ENCODE peak calls at places on chromosomes 7 and 10, in nine cellular contexts. X is GM23248, G is PC-9, S is Karpas-422, D is GM23338, T is SK-N-SH, K is hepatocyte, J is OCI-LY7, M is HCT116. A is an unnamed sample.

GRCh38 chr10:92990615-92991014 is 70.0 kb upstream of the CYP26C1 start:
- DNase-seq in S (no peak), T (no peak), K (peak; percentile 66), M (no peak), X (peak; percentile 35), D (no peak), J (no peak), G (no peak), A (peak; percentile 25)

GRCh38 chr7:5666361-5666760 is 115.1 kb downstream of the RNF216 start:
- DNase-seq in G (no peak), X (no peak), S (no peak), D (no peak), T (no peak), J (no peak), K (no peak), M (no peak), A (no peak)

GRCh38 chr10:50379652-50380051 is 128.3 kb upstream of the ASAH2 start:
- DNase-seq in T (no peak), S (no peak), K (no peak), M (no peak), D (no peak), J (no peak), G (no peak), X (no peak), A (no peak)

GRCh38 chr7:158657189-158657746 is 47.3 kb downstream of the NCAPG2 start:
- DNase-seq in S (no peak), M (no peak), K (no peak), D (no peak), T (no peak), J (peak; percentile 31), X (no peak), G (no peak), A (no peak)

GRCh38 chr7:31371621-31372020 is 31.1 kb upstream of the NEUROD6 start:
- DNase-seq in G (no peak), K (no peak), X (no peak), D (peak; percentile 25), T (no peak), J (no peak), S (no peak), M (no peak), A (no peak)

GRCh38 chr10:124394583-124394982 is 24.1 kb downstream of the OAT start:
- DNase-seq in M (no peak), G (no peak), J (no peak), K (no peak), T (no peak), X (no peak), D (no peak), S (no peak), A (peak; percentile 73)

GRCh38 chr7:85736085-85736484 is 549.2 kb upstream of the SEMA3D start:
- DNase-seq in J (no peak), X (no peak), D (no peak), T (no peak), M (no peak), K (no peak), G (no peak), S (no peak), A (no peak)

GRCh38 chr7:74203157-74203556 is 6.6 kb upstream of the LAT2 start:
- DNase-seq in S (peak; percentile 85), X (peak; percentile 82), K (peak; percentile 56), J (no peak), G (peak; percentile 37), M (no peak), T (peak; percentile 64), D (peak; percentile 82), A (peak; percentile 67)

GRCh38 chr7:130732980-130733865 is 784 bp downstream of the KLF14 start:
- DNase-seq in G (peak; percentile 10), S (no peak), K (peak; percentile 68), T (peak; percentile 84), M (peak; percentile 8), J (no peak), X (peak; percentile 41), D (peak; percentile 68), A (no peak)

GRCh38 chr10:9634466-9634865 is 1383.2 kb upstream of the CELF2 start:
- DNase-seq in T (no peak), K (no peak), M (no peak), X (peak; percentile 65), S (no peak), G (no peak), J (no peak), D (no peak), A (no peak)

GRCh38 chr7:40763319-40764287 is 628.8 kb downstream of the SUGCT start:
- DNase-seq in X (peak; percentile 49), S (peak; percentile 46), G (no peak), K (no peak), M (no peak), D (no peak), T (peak; percentile 8), J (peak; percentile 13), A (peak; percentile 33)

GRCh38 chr7:153590136-153590535 is 462.1 kb upstream of the DPP6 start:
- DNase-seq in G (no peak), T (no peak), D (no peak), S (no peak), K (no peak), X (no peak), M (no peak), J (no peak), A (no peak)
- H2AFZ ChIP-seq in G (no peak overlapping the region), T (no peak overlapping the region), D (no peak overlapping the region), S (no peak overlapping the region), K (no peak overlapping the region), X (no peak overlapping the region), M (no peak overlapping the region), J (no peak overlapping the region), A (no peak overlapping the region)

GRCh38 chr7:100545636-100546128 is 6.7 kb downstream of the AGFG2 start:
- DNase-seq in D (peak; percentile 71), X (peak; percentile 90), M (peak; percentile 81), S (no peak), G (peak; percentile 89), J (peak; percentile 50), T (peak; percentile 74), K (peak; percentile 86), A (peak; percentile 91)
- H3K9me2 ChIP-seq in D (no peaks in the 10 kb centered on the region), X (no peaks in the 10 kb centered on the region), M (no peaks in the 10 kb centered on the region), S (no peaks in the 10 kb centered on the region), G (no peaks in the 10 kb centered on the region), J (no peaks in the 10 kb centered on the region), T (no peaks in the 10 kb centered on the region), K (no peaks in the 10 kb centered on the region), A (no peaks in the 10 kb centered on the region)

GRCh38 chr7:453597-454306 is 65.9 kb downstream of the PDGFA start:
- DNase-seq in K (no peak), J (no peak), T (no peak), S (no peak), M (no peak), X (no peak), D (no peak), G (no peak), A (no peak)

GRCh38 chr7:452791-453455 is 66.7 kb downstream of the PDGFA start:
- DNase-seq in D (no peak), X (no peak), M (no peak), G (no peak), T (no peak), J (no peak), S (no peak), K (no peak), A (no peak)

GRCh38 chr7:450741-451140 is 68.9 kb downstream of the PDGFA start:
- DNase-seq in J (no peak), T (no peak), X (no peak), S (no peak), K (no peak), G (no peak), D (no peak), M (no peak), A (no peak)

GRCh38 chr7:451255-452229 is 68.1 kb downstream of the PDGFA start:
- DNase-seq in T (no peak), D (peak; percentile 46), K (no peak), X (no peak), S (no peak), G (no peak), M (no peak), J (no peak), A (no peak)

DNA sequence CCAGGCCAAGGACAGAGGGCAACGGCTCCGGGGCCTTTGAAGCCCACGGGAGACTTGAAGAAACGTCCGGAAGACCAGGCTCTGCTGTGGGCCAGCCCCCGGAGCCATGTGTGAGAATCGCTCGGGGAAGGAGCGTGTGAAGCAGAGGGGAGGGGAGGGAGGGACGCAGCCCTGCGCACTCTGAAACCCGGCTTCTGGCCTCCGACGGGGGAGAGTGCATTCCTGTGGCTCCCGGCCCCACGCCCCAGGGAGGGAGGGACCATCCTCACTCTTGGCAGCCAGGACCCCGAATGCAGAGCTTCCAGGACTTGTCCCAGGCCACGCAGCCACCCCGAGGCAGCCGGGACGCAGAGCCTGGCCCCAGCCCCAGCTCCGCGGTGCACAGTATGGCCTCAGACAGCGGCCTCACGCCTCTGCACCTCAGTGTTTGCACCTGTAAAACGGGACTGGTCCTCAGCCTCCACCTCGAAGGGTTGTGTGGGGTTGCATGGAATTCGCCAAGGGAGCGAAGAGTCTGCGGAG is 67.4 kb downstream of the PDGFA start:
- DNase-seq in G (no peak), T (no peak), K (peak; percentile 75), S (no peak), M (no peak), J (no peak), X (peak; percentile 56), D (peak; percentile 71), A (no peak)
- H2AFZ ChIP-seq in G (no peak overlapping the region), T (no peak overlapping the region), K (no peak overlapping the region), S (no peak overlapping the region), M (no peak overlapping the region), J (no peak overlapping the region), X (peak overlapping the region; percentile 48), D (peak overlapping the region; percentile 93), A (no peak overlapping the region)

GRCh38 chr7:43199761-43200160 is 87.3 kb downstream of the HECW1 start:
- DNase-seq in G (no peak), T (no peak), D (no peak), K (no peak), S (no peak), J (no peak), X (peak; percentile 46), M (no peak), A (peak; percentile 44)

GRCh38 chr7:43204081-43204480 is 91.6 kb downstream of the HECW1 start:
- DNase-seq in K (no peak), X (peak; percentile 73), T (no peak), G (no peak), D (no peak), J (no peak), S (no peak), M (no peak), A (peak; percentile 66)

GRCh38 chr7:43208189-43208588 is 95.7 kb downstream of the HECW1 start:
- DNase-seq in S (no peak), D (peak; percentile 58), J (no peak), X (no peak), K (no peak), M (no peak), G (no peak), T (no peak), A (no peak)

GRCh38 chr7:43201912-43202311 is 89.5 kb downstream of the HECW1 start:
- DNase-seq in G (no peak), T (no peak), K (no peak), D (no peak), S (no peak), J (no peak), X (peak; percentile 82), M (no peak), A (peak; percentile 51)

DNA sequence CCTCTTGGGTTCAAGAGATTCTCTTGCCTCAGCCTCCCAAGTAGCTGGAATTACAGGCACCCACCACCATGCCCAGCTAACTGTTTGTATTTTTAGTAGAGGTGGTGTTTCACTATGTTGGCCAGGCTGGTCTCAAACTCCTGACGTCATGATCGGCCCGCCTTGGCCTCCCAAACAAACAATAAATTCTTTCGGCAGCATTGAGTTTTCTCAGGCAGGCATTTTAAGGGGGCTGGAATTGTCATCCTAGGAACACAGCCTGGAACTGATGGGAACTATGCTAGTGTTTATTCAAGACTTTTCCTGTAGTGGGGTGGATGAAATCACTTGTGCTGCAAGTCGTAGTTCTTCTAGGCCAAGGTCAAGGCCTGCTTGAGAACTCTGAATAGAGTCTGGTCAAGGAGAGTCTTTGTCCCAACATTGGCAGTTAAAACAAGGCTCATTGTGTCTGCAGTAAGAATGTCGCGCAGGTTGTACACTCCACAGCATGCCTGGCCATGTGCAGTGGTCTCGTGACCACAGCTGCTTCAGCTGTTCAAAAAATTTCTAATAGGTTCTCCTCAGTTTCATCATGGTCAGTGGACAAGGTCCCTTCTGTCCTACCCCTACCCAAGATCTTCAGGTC is 92.8 kb downstream of the HECW1 start:
- DNase-seq in X (no peak), D (no peak), M (no peak), T (no peak), G (no peak), J (no peak), S (no peak), K (no peak), A (no peak)
- H3K9me2 ChIP-seq in X (no peaks in the 10 kb centered on the region), D (peaks cover 10% of the 10 kb centered on the region), M (no peaks in the 10 kb centered on the region), T (no peaks in the 10 kb centered on the region), G (no peaks in the 10 kb centered on the region), J (no peaks in the 10 kb centered on the region), S (no peaks in the 10 kb centered on the region), K (no peaks in the 10 kb centered on the region), A (no peaks in the 10 kb centered on the region)

A was measured in PC-3.